ENCODE peak calls at places on chromosome 14, in eight cellular contexts. C, B, J, A, Z, D, T and E are unnamed samples.

GRCh38 chr14:104980601-104981531 is 2.7 kb upstream of the AHNAK2 start:
- DNase-seq in Z (no peak), D (no peak), B (no peak), A (no peak), T (no peak), J (no peak), C (no peak), E (no peak)

GRCh38 chr14:34693228-34693939 is 21.0 kb downstream of the CFL2 start:
- DNase-seq in D (peak; percentile 67), C (peak; percentile 36), Z (peak; percentile 25), B (peak; percentile 53), T (peak; percentile 32), J (peak; percentile 53), A (no peak), E (peak; percentile 29)

GRCh38 chr14:74733241-74733640 is 20.3 kb downstream of the FCF1 start:
- DNase-seq in J (no peak), C (no peak), T (no peak), Z (no peak), A (no peak), B (no peak), D (no peak), E (no peak)

GRCh38 chr14:75489480-75489837 is 32.8 kb upstream of the BATF start:
- DNase-seq in D (no peak), J (no peak), A (no peak), C (peak; percentile 12), B (peak; percentile 79), Z (no peak), T (no peak), E (no peak)

GRCh38 chr14:81729622-81730021 is 196.0 kb upstream of the SEL1L start:
- DNase-seq in A (no peak), J (no peak), D (peak; percentile 60), C (no peak), T (no peak), Z (no peak), B (no peak), E (no peak)

GRCh38 chr14:49173765-49174373 is 412.3 kb downstream of the RPS29 start:
- DNase-seq in T (peak; percentile 88), J (no peak), A (peak; percentile 59), D (no peak), B (peak; percentile 17), C (peak; percentile 72), Z (peak; percentile 17), E (no peak)

GRCh38 chr14:54981698-54982097 is 45.2 kb downstream of the WDHD1 start:
- DNase-seq in A (peak; percentile 4), T (peak; percentile 42), D (no peak), J (no peak), B (no peak), Z (no peak), C (no peak), E (no peak)

GRCh38 chr14:97491697-97492096 is 694.5 kb downstream of the VRK1 start:
- DNase-seq in Z (no peak), B (no peak), D (peak; percentile 69), J (no peak), T (no peak), A (no peak), C (no peak), E (no peak)

GRCh38 chr14:71139058-71139946 is 232.0 kb downstream of the PCNX1 start:
- DNase-seq in B (peak; percentile 17), T (peak; percentile 80), C (peak; percentile 54), J (no peak), D (peak; percentile 68), Z (peak; percentile 67), A (peak; percentile 39), E (peak; percentile 37)

GRCh38 chr14:23512156-23512555 is 39.4 kb downstream of the ZFHX2 start:
- DNase-seq in T (no peak), D (no peak), B (no peak), A (peak; percentile 7), Z (no peak), C (no peak), J (no peak), E (no peak)

GRCh38 chr14:35231207-35231755 is 60.9 kb upstream of the PSMA6 start:
- DNase-seq in B (no peak), J (no peak), T (no peak), D (no peak), C (no peak), Z (no peak), A (no peak), E (no peak)

GRCh38 chr14:32514236-32514635 is 185.1 kb downstream of the AKAP6 start:
- DNase-seq in T (peak; percentile 23), B (no peak), J (no peak), C (no peak), A (peak; percentile 17), Z (no peak), D (no peak), E (no peak)

GRCh38 chr14:32513571-32514009 is 184.5 kb downstream of the AKAP6 start:
- DNase-seq in B (no peak), A (no peak), T (peak; percentile 49), Z (no peak), D (no peak), J (no peak), C (no peak), E (no peak)

GRCh38 chr14:32512348-32512747 is 183.2 kb downstream of the AKAP6 start:
- DNase-seq in C (no peak), D (no peak), T (no peak), A (no peak), Z (no peak), B (no peak), J (no peak), E (no peak)

GRCh38 chr14:32510815-32511214 is 181.7 kb downstream of the AKAP6 start:
- DNase-seq in D (no peak), J (no peak), T (no peak), C (no peak), A (no peak), Z (no peak), B (no peak), E (no peak)

DNA sequence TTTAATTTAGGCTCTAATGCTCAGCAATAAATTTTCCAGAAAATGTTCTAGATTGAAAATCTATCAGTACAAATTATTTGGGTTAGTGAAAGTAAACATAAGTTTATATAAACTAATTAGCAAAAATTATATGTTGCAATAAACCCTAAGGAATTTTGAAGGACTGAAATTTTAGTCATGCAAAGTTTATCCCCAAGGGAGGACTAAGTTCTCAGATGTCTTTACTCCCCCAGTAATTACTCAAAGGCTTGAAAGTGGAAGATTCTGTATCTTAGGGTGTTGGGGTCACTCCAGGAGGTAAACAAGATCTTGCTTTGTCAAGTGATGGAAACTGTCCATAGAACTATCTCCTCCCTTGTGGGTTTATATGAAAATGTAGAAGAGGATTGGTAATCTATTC is 183.7 kb downstream of the AKAP6 start:
- DNase-seq in D (no peak), T (no peak), Z (no peak), A (no peak), J (no peak), B (no peak), C (no peak), E (no peak)
- H3K4me1 ChIP-seq in D (no peaks in the 10 kb centered on the region), T (peaks cover 37% of the 10 kb centered on the region), Z (no peaks in the 10 kb centered on the region), A (peaks cover 9% of the 10 kb centered on the region), J (no peaks in the 10 kb centered on the region), B (no peaks in the 10 kb centered on the region), C (peaks cover 20% of the 10 kb centered on the region), E (peaks cover 82% of the 10 kb centered on the region)

GRCh38 chr14:68964300-68965093 is 14.6 kb downstream of the ACTN1 start:
- DNase-seq in A (no peak), J (peak; percentile 57), Z (no peak), T (no peak), C (peak; percentile 73), B (no peak), D (peak; percentile 65), E (no peak)

GRCh38 chr14:68961781-68962584 is 17.1 kb downstream of the ACTN1 start:
- DNase-seq in Z (peak; percentile 24), C (no peak), B (no peak), A (peak; percentile 86), D (peak; percentile 55), J (no peak), T (peak; percentile 93), E (no peak)

GRCh38 chr14:68961361-68961760 is 17.7 kb downstream of the ACTN1 start:
- DNase-seq in B (no peak), J (no peak), Z (no peak), C (no peak), T (no peak), D (no peak), A (no peak), E (no peak)

GRCh38 chr14:68960123-68960522 is 19.0 kb downstream of the ACTN1 start:
- DNase-seq in Z (no peak), D (no peak), T (no peak), C (no peak), J (no peak), A (no peak), B (no peak), E (no peak)

DNA sequence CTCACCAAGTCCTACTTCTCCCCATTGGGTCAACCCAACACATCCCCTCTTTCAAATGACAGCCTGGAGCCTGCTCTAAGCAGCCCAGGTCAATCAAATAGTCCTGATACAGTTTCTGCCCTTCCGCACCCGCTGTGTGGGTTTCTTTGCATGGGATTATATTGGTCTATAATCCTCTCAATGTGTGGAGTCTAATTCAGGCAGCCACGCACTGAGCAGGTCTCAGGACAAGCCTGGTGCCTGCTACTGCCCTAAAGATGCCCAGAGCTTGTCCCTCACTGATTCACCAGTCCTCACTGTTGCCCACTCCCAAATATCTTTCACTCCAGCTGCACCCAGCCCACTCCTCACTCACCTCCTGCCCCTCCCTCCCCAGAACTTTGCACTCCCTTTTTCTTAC is 16.4 kb downstream of the ACTN1 start:
- DNase-seq in D (peak; percentile 10), Z (no peak), J (no peak), T (no peak), A (no peak), B (no peak), C (no peak), E (no peak)
- H3K4me3 ChIP-seq in D (no peak overlapping the region), Z (no peak overlapping the region), J (no peak overlapping the region), T (no peak overlapping the region), A (no peak overlapping the region), B (no peak overlapping the region), C (no peak overlapping the region), E (no peak overlapping the region)

GRCh38 chr14:52873694-52874093 is 77.2 kb downstream of the FERMT2 start:
- DNase-seq in Z (no peak), D (no peak), T (no peak), J (no peak), C (no peak), B (no peak), A (no peak), E (no peak)
- TF ChIP-seq CTCF in Z (no peak), D (no peak), T (no peak), J (no peak), C (no peak), B (no peak), A (no peak), E (no peak)

GRCh38 chr14:100104006-100104352 is 38.8 kb downstream of the EVL start:
- DNase-seq in A (no peak), C (no peak), B (no peak), Z (no peak), J (no peak), D (no peak), T (no peak), E (no peak)

GRCh38 chr14:100102156-100102785 is 37.0 kb downstream of the EVL start:
- DNase-seq in D (no peak), T (no peak), B (no peak), J (no peak), C (no peak), A (no peak), Z (no peak), E (no peak)

GRCh38 chr14:100104523-100105300 is 39.5 kb downstream of the EVL start:
- DNase-seq in B (no peak), A (peak; percentile 56), J (no peak), T (peak; percentile 77), C (no peak), Z (no peak), D (no peak), E (no peak)

GRCh38 chr14:100105357-100106169 is 40.3 kb downstream of the EVL start:
- DNase-seq in D (no peak), Z (no peak), C (no peak), B (no peak), T (no peak), J (no peak), A (no peak), E (no peak)

GRCh38 chr14:100103261-100104005 is 38.2 kb downstream of the EVL start:
- DNase-seq in C (no peak), J (no peak), A (no peak), T (no peak), Z (no peak), B (no peak), D (no peak), E (peak; percentile 41)
- H3K4me1 ChIP-seq in C (no peaks in the 10 kb centered on the region), J (peaks cover 11% of the 10 kb centered on the region), A (peaks cover 9% of the 10 kb centered on the region), T (peaks cover 21% of the 10 kb centered on the region), Z (peaks cover 15% of the 10 kb centered on the region), B (no peaks in the 10 kb centered on the region), D (no peaks in the 10 kb centered on the region), E (peaks cover 63% of the 10 kb centered on the region)